ENCODE peak calls at places on chromosomes 7 and 10, in four cellular contexts. V is H1, U is GM12878, Y is HepG2. S is an unnamed sample.

GRCh38 chr7:111392294-111392693 is 170.0 kb downstream of the IMMP2L start:
- DNase-seq in U (no peak), V (no peak), Y (no peak), S (no peak)

GRCh38 chr7:32039000-32039756 is 31.0 kb downstream of the PDE1C start:
- DNase-seq in U (no peak), V (no peak), Y (peak; percentile 16), S (no peak)

GRCh38 chr10:92184977-92185376 is 105.9 kb downstream of the CPEB3 start:
- DNase-seq in U (no peak), V (no peak), Y (no peak), S (no peak)

GRCh38 chr10:87734987-87735827 is 75.5 kb downstream of the PAPSS2 start:
- DNase-seq in Y (peak; percentile 25), V (peak; percentile 82), U (no peak), S (peak; percentile 66)

GRCh38 chr10:47253651-47254375 is 46.2 kb upstream of the GDF10 start:
- DNase-seq in U (no peak), Y (no peak), V (peak; percentile 43), S (no peak)

GRCh38 chr10:104318810-104319684 is 19.2 kb downstream of the ITPRIP start:
- DNase-seq in Y (no peak), V (no peak), U (no peak), S (no peak)

GRCh38 chr7:20114463-20114862 is 102.7 kb downstream of the MACC1 start:
- DNase-seq in Y (no peak), U (peak; percentile 62), V (no peak), S (no peak)

GRCh38 chr10:77360835-77361234 is 276.8 kb downstream of the KCNMA1 start:
- DNase-seq in Y (no peak), V (no peak), U (no peak), S (no peak)

GRCh38 chr7:116515584-116515983 is 9.3 kb upstream of the CAV1 start:
- DNase-seq in V (no peak), Y (no peak), U (no peak), S (no peak)

GRCh38 chr7:88226201-88226600 is 6.4 kb upstream of the SRI start:
- DNase-seq in V (no peak), Y (peak; percentile 31), U (no peak), S (no peak)

GRCh38 chr7:129781856-129782256 is 170.3 kb downstream of the NRF1 start:
- DNase-seq in Y (no peak), U (no peak), V (peak; percentile 90), S (peak; percentile 62)

GRCh38 chr7:120056227-120056626 is 216.7 kb upstream of the KCND2 start:
- DNase-seq in V (no peak), U (no peak), Y (no peak), S (no peak)

GRCh38 chr7:126398851-126399529 is 853.8 kb downstream of the GRM8 start:
- DNase-seq in Y (no peak), U (no peak), V (no peak), S (no peak)

GRCh38 chr10:4370376-4370775 is 455.6 kb upstream of the AKR1E2 start:
- DNase-seq in V (no peak), Y (no peak), U (no peak), S (no peak)

GRCh38 chr10:31299119-31299518 is 19.9 kb upstream of the ZEB1 start:
- DNase-seq in Y (no peak), U (no peak), V (no peak), S (no peak)

GRCh38 chr7:15582773-15583172 is 21.0 kb upstream of the AGMO start:
- DNase-seq in U (no peak), V (no peak), Y (no peak), S (no peak)

GRCh38 chr10:23345861-23346260 is 1.3 kb upstream of the C10orf67 start:
- DNase-seq in U (no peak), Y (peak; percentile 94), V (no peak), S (no peak)

GRCh38 chr7:154647625-154648024 is 355.3 kb downstream of the PAXIP1 start:
- DNase-seq in U (no peak), V (no peak), Y (no peak), S (no peak)

GRCh38 chr7:85469446-85469970 is 282.7 kb upstream of the SEMA3D start:
- DNase-seq in V (no peak), U (no peak), Y (no peak), S (no peak)

GRCh38 chr10:4073912-4074311 is 288.9 kb upstream of the KLF6 start:
- DNase-seq in V (no peak), Y (no peak), U (no peak), S (peak; percentile 10)

GRCh38 chr7:100175296-100175935 is 1.8 kb downstream of the GPC2 start:
- DNase-seq in Y (no peak), U (no peak), V (no peak), S (no peak)

GRCh38 chr10:89891006-89891405 is 189.6 kb downstream of the KIF20B start:
- DNase-seq in U (no peak), Y (no peak), V (no peak), S (no peak)

GRCh38 chr7:128164061-128164954 is 76.8 kb upstream of the LEP start:
- DNase-seq in Y (no peak), U (no peak), V (no peak), S (no peak)

GRCh38 chr7:79927116-79927515 is 207.5 kb upstream of the GNAI1 start:
- DNase-seq in V (no peak), Y (no peak), U (no peak), S (no peak)

GRCh38 chr7:50792342-50793114 is 9.8 kb upstream of the GRB10 start:
- DNase-seq in V (no peak), Y (no peak), U (no peak), S (peak; percentile 58)

GRCh38 chr7:1454471-1455065 is 4.7 kb downstream of the MICALL2 start:
- DNase-seq in Y (no peak), U (no peak), V (no peak), S (no peak)

GRCh38 chr7:80596933-80597517 is 41.4 kb upstream of the CD36 start:
- DNase-seq in U (no peak), Y (no peak), V (no peak), S (no peak)

GRCh38 chr7:148303295-148304013 is 287.1 kb upstream of the C7orf33 start:
- DNase-seq in U (no peak), Y (no peak), V (no peak), S (peak; percentile 35)

GRCh38 chr10:80964179-80964578 is 426.5 kb downstream of the SH2D4B start:
- DNase-seq in Y (no peak), V (no peak), U (no peak), S (no peak)

GRCh38 chr7:149423441-149423970 is 37.4 kb downstream of the ZNF777 start:
- DNase-seq in Y (no peak), V (no peak), U (no peak), S (no peak)

GRCh38 chr10:30813872-30814471 is 184.4 kb upstream of the LYZL2 start:
- DNase-seq in V (no peak), U (no peak), Y (no peak), S (no peak)

DNA sequence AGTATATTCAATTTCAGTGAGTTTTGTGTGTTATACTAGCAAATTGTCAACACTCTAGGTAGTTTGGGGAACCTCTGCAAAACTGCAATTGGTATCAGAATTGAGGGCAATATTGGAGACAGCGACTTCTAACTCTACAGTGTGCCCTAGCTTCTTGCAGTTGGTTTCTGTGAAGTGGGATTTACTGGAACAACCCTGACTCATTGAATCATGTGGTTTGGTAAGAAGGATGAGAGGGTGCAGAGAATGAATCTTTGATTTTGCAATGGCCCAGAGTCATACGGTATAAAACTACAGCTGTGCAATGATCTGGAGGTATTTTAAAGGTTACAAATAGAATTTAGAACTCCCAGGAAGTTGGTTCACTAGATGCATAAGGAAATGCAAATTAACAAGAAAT is 129.1 kb upstream of the PPP1R3A start:
- DNase-seq in U (no peak), V (no peak), Y (no peak), S (no peak)
- TF ChIP-seq TAF1 in U (no peak), V (no peak), Y (no peak), S (no peak)

DNA sequence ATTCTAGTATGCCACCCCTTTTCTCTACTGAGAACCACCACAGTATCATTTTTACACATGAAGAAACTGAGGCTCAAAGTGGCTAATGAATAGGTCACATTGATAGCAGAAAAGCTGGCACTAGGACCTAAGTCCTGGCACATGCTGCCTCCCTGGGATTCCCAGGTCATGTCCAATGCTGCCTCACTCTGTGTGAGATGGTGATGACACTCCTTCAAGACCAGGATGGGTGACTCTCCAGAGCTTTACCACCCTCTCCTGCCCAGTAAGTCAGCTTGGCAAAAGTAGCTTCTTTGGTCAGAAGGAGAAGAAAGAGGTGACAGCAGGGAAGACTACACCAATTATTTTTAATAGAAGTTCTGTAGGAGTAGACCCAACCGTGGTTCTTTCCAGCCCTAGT is 13.3 kb upstream of the AKR1B10 start:
- DNase-seq in Y (no peak), U (no peak), V (no peak), S (no peak)
- H3K9ac ChIP-seq in Y (no peak overlapping the region), U (no peak overlapping the region), V (no peak overlapping the region), S (no peak overlapping the region)

GRCh38 chr10:97853006-97853405 is 3.4 kb downstream of the GOLGA7B start:
- DNase-seq in V (no peak), U (no peak), Y (no peak), S (no peak)

GRCh38 chr10:97852277-97852676 is 2.6 kb downstream of the GOLGA7B start:
- DNase-seq in U (no peak), V (no peak), Y (no peak), S (no peak)

GRCh38 chr10:97849491-97850402 is at the start of gene GOLGA7B:
- DNase-seq in Y (peak; percentile 5), U (no peak), V (peak; percentile 86), S (peak; percentile 92)

GRCh38 chr10:97850446-97850845 is 803 bp downstream of the GOLGA7B start:
- DNase-seq in Y (no peak), U (no peak), V (no peak), S (no peak)

GRCh38 chr10:97851341-97852001 is 1.8 kb downstream of the GOLGA7B start:
- DNase-seq in V (no peak), Y (no peak), U (no peak), S (no peak)
- TF ChIP-seq TAF1 in V (no peak), Y (no peak), U (no peak), S (no peak)

DNA sequence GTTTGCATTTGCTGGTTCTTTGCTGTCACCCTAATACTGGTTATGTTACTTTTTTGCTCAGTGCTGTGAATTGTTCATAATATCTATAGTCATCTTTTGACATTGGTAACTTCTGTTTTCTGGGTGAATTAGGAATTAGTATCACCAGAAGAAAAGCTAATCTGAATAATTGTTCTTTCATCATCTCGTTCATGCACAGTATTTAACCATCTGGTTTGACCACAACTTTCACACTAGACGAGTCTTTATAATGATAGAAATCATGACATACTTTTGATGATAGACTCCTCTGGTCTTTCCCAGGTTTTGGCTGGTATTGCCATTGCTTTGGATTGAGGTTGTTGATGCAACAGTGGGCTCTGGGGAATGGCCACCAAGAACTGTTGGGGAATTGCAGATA is 25.1 kb downstream of the SGPL1 start:
- DNase-seq in V (no peak), Y (no peak), U (no peak), S (no peak)
- H3K9ac ChIP-seq in V (no peak overlapping the region), Y (no peak overlapping the region), U (no peak overlapping the region), S (no peak overlapping the region)

GRCh38 chr10:63431962-63432797 is 33.6 kb downstream of the JMJD1C start:
- DNase-seq in Y (no peak), V (no peak), U (peak; percentile 23), S (no peak)
- TF ChIP-seq TAF1 in Y (no peak), V (no peak), U (no peak), S (no peak)